ENCODE peak calls at places on chromosomes 1 and 21, in four cellular contexts. A, B, H and E are unnamed samples.

GRCh38 chr1:57024855-57025254 is 59.0 kb upstream of the C8B start:
- DNase-seq in A (no peak), B (no peak), H (no peak), E (no peak)

GRCh38 chr1:44405804-44406743 is 1.0 kb downstream of the RNF220 start:
- DNase-seq in A (no peak), B (peak), H (no peak), E (no peak)

GRCh38 chr1:92217721-92218120 is at the start of gene C1orf146:
- DNase-seq in A (no peak), B (no peak), H (no peak), E (no peak)

GRCh38 chr1:230545181-230545580 is 97.1 kb upstream of the COG2 start:
- DNase-seq in A (no peak), B (no peak), H (no peak), E (no peak)

GRCh38 chr1:114779722-114780121 is 763 bp downstream of the SIKE1 start:
- DNase-seq in A (no peak), B (no peak), H (no peak), E (no peak)

GRCh38 chr1:184888505-184888904 is 85.8 kb downstream of the NIBAN1 start:
- DNase-seq in A (no peak), B (no peak), H (no peak), E (no peak)

GRCh38 chr1:111515291-111516007 is 12.0 kb upstream of the ADORA3 start:
- DNase-seq in A (no peak), B (no peak), H (no peak), E (no peak)

GRCh38 chr1:66764994-66765578 is 12.8 kb downstream of the DYNLT5 start:
- DNase-seq in A (no peak), B (peak), H (peak), E (no peak)

GRCh38 chr1:203202431-203203245 is 16.1 kb upstream of the CHI3L1 start:
- DNase-seq in A (peak), B (no peak), H (no peak), E (no peak)

GRCh38 chr1:91828007-91828321 is 58.0 kb downstream of the TGFBR3 start:
- DNase-seq in A (no peak), B (peak), H (no peak), E (no peak)

GRCh38 chr1:10155087-10155712 is 55.2 kb upstream of the KIF1B start:
- DNase-seq in A (no peak), B (no peak), H (peak), E (no peak)

GRCh38 chr1:243490748-243491686 is 235.2 kb downstream of the SDCCAG8 start:
- DNase-seq in A (no peak), B (no peak), H (no peak), E (no peak)

DNA sequence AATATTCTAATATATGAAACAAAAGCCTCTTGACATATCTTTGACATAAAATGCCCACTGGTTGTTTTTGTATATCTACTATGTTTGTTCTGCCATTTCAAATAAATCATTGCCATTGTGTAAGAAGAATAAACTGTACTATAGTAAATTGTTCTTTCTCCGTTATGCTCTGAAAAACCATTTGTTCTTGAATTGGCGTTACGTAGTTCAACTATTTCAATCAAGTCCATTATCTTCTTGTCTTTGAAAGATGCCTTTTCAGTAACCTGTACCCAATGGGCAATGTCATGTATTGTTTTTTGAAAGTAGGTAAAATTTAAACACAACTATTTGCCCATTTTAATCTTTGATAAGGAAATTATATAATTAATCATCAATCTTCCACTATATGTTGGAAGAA is 294.7 kb downstream of the PTPRC start:
- DNase-seq in A (no peak), B (no peak), H (no peak), E (no peak)
- H3K4me3 ChIP-seq in A (no peak), B (no peak), H (no peak), E (peak)

GRCh38 chr1:227330279-227330678 is 12.0 kb upstream of the CDC42BPA start:
- DNase-seq in A (no peak), B (no peak), H (no peak), E (no peak)
- TF ChIP-seq CTCF in A (no peak), B (no peak), H (no peak), E (no peak)

GRCh38 chr1:63817152-63817667 is 43.4 kb downstream of the ROR1 start:
- DNase-seq in A (no peak), B (no peak), H (no peak), E (no peak)
- H3K4me3 ChIP-seq in A (no peak), B (no peak), H (no peak), E (no peak)

GRCh38 chr1:113216664-113217063 is 143.7 kb downstream of the LRIG2 start:
- DNase-seq in A (peak), B (no peak), H (no peak), E (no peak)

GRCh38 chr1:113217447-113218208 is 144.6 kb downstream of the LRIG2 start:
- DNase-seq in A (peak), B (peak), H (no peak), E (no peak)

GRCh38 chr1:113223040-113223439 is 150.0 kb downstream of the LRIG2 start:
- DNase-seq in A (no peak), B (no peak), H (no peak), E (no peak)

GRCh38 chr1:113219828-113220227 is 146.8 kb downstream of the LRIG2 start:
- DNase-seq in A (no peak), B (no peak), H (peak), E (no peak)

DNA sequence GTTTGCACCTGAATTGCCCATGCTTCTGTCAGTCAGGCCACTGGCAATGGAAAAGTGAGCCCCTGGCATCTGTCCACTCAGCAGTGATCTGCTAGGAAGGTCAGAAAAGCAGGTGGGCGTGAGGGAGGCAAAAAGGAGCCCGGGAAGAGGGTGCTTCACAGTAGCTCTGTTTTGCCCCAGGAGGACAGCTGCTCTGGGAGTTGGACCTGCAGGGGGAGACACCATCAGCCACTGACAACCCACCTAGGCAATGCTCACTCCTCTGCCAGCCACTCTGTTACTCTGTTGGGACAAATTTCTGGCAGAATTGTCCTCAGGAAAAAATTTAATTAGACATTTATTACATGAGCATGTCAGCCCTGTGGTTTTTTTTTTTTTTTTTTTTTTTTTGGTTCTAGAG is 146.4 kb downstream of the LRIG2 start:
- DNase-seq in A (no peak), B (no peak), H (peak), E (no peak)
- TF ChIP-seq CTCF in A (no peak), B (no peak), H (peak), E (no peak)

GRCh38 chr1:24425922-24426321 is 10.3 kb downstream of the NIPAL3 start:
- DNase-seq in A (no peak), B (no peak), H (no peak), E (no peak)
- H3K4me3 ChIP-seq in A (no peak), B (no peak), H (no peak), E (no peak)

DNA sequence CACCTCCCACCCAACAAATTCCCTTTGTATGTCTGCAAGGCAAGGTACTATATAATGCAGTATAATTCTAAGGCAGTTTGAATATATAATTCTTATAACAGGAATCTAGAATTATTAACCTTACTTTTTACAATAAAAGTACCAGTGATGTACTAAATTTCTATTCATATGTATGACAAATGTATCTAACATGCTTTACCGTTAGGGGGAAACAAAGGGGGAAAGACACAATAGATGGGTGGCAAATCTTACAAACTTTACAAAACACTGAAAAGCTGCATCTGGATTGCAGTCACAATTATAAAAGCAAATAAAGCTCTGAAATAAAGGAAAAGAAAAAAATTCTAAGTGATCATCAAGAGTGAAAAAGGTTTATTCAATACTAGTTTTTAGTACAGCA is 2.3 kb downstream of the PIK3R3 start:
- DNase-seq in A (no peak), B (no peak), H (no peak), E (no peak)
- TF ChIP-seq CTCF in A (no peak), B (no peak), H (no peak), E (no peak)

DNA sequence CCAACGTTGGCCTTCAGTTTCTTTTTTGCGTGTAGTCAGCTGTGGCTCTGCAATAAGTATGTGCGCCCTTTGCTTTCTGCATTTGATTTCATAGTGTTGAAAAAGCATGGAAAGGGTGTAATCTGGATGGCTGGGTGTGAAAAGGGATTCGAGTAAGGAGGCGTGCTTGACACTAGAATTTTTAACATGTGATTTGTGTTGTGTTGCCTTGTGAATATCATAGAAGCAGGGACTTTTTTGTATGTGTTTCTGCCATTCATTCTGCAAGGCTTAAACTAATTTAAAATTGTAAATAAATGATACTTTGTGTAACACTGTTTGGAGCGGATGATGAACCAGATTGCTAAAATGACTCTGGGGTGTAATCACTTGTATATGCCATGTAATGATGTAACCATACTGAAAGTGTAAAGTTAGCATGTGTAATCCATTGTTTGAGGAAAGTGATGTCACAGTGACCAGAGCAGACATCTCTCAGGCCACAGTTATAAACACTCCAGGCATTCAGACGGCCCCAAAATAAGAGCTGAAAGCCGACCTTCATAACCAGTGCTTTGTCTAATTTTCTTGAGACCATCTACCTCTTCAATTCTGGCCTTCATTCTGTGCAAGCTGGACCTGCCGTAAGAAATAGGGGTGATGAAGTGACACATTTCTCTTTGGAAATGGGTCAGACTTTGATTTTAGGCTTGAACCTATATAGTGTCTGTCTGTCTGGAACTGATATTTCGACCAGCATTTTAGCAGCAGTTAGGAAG is 616 bp downstream of the SH3BGR start:
- DNase-seq in A (no peak), B (no peak), H (no peak), E (no peak)
- H3K4me3 ChIP-seq in A (peak), B (no peak), H (no peak), E (peak)

GRCh38 chr1:8883510-8883909 is 5.0 kb upstream of the ENO1 start:
- DNase-seq in A (no peak), B (no peak), H (no peak), E (no peak)

GRCh38 chr1:8876099-8876496 is 2.4 kb downstream of the ENO1 start:
- DNase-seq in A (no peak), B (no peak), H (no peak), E (no peak)

GRCh38 chr1:8878448-8879347 is at the start of gene ENO1:
- DNase-seq in A (peak), B (peak), H (peak), E (peak)

GRCh38 chr1:8880068-8880676 is 1.7 kb upstream of the ENO1 start:
- DNase-seq in A (peak), B (peak), H (no peak), E (peak)

GRCh38 chr1:8879348-8880067 is 1.0 kb upstream of the ENO1 start:
- DNase-seq in A (no peak), B (no peak), H (no peak), E (no peak)
- TF ChIP-seq CTCF in A (no peak), B (peak), H (peak), E (peak)

DNA sequence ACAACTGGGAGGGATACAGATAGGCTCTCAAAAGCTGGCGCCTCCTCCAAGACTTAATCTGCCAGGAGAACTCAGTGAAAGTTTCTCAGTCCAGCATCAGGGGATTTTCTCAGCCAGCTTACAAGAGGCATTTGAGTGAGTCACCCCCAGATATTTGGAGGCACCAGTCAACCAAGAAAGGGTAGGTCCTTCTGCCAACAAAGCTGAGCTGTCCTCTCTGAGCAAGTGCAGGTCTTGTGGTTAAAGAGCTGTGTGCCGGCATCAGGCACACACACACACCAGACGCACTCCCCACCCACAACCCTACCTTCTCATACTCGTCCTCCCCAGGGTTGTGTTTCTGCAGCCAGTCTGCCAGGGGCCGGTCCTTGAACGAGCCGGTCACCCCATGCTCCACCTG is 27.0 kb upstream of the PPP1R15B start:
- DNase-seq in A (peak), B (no peak), H (peak), E (peak)
- H3K4me3 ChIP-seq in A (no peak), B (no peak), H (no peak), E (peak)